ENCODE peak calls at places on chromosomes 5 and 9, in six cellular contexts. One of them, this sample, is unnamed.

GRCh38 chr9:76562511-76562911 is 103.5 kb downstream of the GCNT1 start:
- DNase-seq in GM12878: peak
- DNase-seq in transverse colon: no peak
- DNase-seq in HepG2: no peak
- DNase-seq in stomach: no peak
- DNase-seq in K562: no peak
- DNase-seq in this sample: no peak

GRCh38 chr9:21506910-21507795 is 25.0 kb upstream of the IFNE start:
- DNase-seq in GM12878: no peak
- DNase-seq in K562: no peak
- DNase-seq in HepG2: no peak
- DNase-seq in stomach: no peak
- DNase-seq in transverse colon: no peak
- DNase-seq in this sample: no peak

GRCh38 chr5:149310488-149310887 is 34.8 kb upstream of the GRPEL2 start:
- DNase-seq in K562: no peak
- DNase-seq in HepG2: no peak
- DNase-seq in stomach: no peak
- DNase-seq in GM12878: no peak
- DNase-seq in transverse colon: no peak
- DNase-seq in this sample: no peak

GRCh38 chr9:22469928-22470544 is 23.4 kb downstream of the DMRTA1 start:
- DNase-seq in HepG2: peak
- DNase-seq in K562: no peak
- DNase-seq in stomach: no peak
- DNase-seq in GM12878: peak
- DNase-seq in transverse colon: peak
- DNase-seq in this sample: no peak

GRCh38 chr5:9108156-9108555 is 437.7 kb downstream of the SEMA5A start:
- DNase-seq in HepG2: no peak
- DNase-seq in transverse colon: no peak
- DNase-seq in GM12878: no peak
- DNase-seq in K562: no peak
- DNase-seq in stomach: no peak
- DNase-seq in this sample: no peak

GRCh38 chr9:129275626-129276247 is 97.7 kb upstream of the IER5L start:
- DNase-seq in HepG2: no peak
- DNase-seq in K562: no peak
- DNase-seq in stomach: no peak
- DNase-seq in GM12878: no peak
- DNase-seq in transverse colon: no peak
- DNase-seq in this sample: no peak

GRCh38 chr9:6564868-6565267 is 80.7 kb downstream of the GLDC start:
- DNase-seq in HepG2: no peak
- DNase-seq in transverse colon: no peak
- DNase-seq in stomach: no peak
- DNase-seq in K562: no peak
- DNase-seq in GM12878: no peak
- DNase-seq in this sample: no peak

GRCh38 chr5:96433066-96433447 is at the start of gene PCSK1:
- DNase-seq in HepG2: no peak
- DNase-seq in K562: no peak
- DNase-seq in GM12878: no peak
- DNase-seq in transverse colon: no peak
- DNase-seq in stomach: no peak
- DNase-seq in this sample: no peak

GRCh38 chr5:175195698-175196656 is 248.0 kb downstream of the DRD1 start:
- DNase-seq in stomach: no peak
- DNase-seq in GM12878: no peak
- DNase-seq in K562: no peak
- DNase-seq in HepG2: peak
- DNase-seq in transverse colon: no peak
- DNase-seq in this sample: no peak

GRCh38 chr9:133558191-133559126 is 24.0 kb downstream of the ADAMTSL2 start:
- DNase-seq in HepG2: peak
- DNase-seq in stomach: no peak
- DNase-seq in transverse colon: no peak
- DNase-seq in K562: peak
- DNase-seq in GM12878: peak
- DNase-seq in this sample: no peak

GRCh38 chr5:139597134-139597533 is 36.0 kb downstream of the UBE2D2 start:
- DNase-seq in K562: no peak
- DNase-seq in GM12878: no peak
- DNase-seq in HepG2: no peak
- DNase-seq in transverse colon: no peak
- DNase-seq in stomach: no peak
- DNase-seq in this sample: no peak

GRCh38 chr9:97703437-97704326 is 6.5 kb upstream of the XPA start:
- DNase-seq in HepG2: peak
- DNase-seq in stomach: no peak
- DNase-seq in GM12878: peak
- DNase-seq in K562: peak
- DNase-seq in transverse colon: no peak
- DNase-seq in this sample: no peak

GRCh38 chr9:135329571-135330306 is 149.8 kb upstream of the PPP1R26 start:
- DNase-seq in GM12878: no peak
- DNase-seq in transverse colon: no peak
- DNase-seq in K562: no peak
- DNase-seq in stomach: no peak
- DNase-seq in HepG2: no peak
- DNase-seq in this sample: no peak

GRCh38 chr5:138000102-138000723 is 32.7 kb downstream of the FAM13B start:
- DNase-seq in transverse colon: no peak
- DNase-seq in GM12878: no peak
- DNase-seq in stomach: no peak
- DNase-seq in HepG2: peak
- DNase-seq in K562: peak
- DNase-seq in this sample: no peak

GRCh38 chr5:30937070-30937469 is 256.4 kb upstream of the CDH6 start:
- DNase-seq in stomach: no peak
- DNase-seq in K562: no peak
- DNase-seq in transverse colon: no peak
- DNase-seq in HepG2: no peak
- DNase-seq in GM12878: no peak
- DNase-seq in this sample: no peak

GRCh38 chr5:109329296-109330252 is 80.2 kb downstream of the PJA2 start:
- DNase-seq in GM12878: no peak
- DNase-seq in K562: no peak
- DNase-seq in HepG2: no peak
- DNase-seq in transverse colon: no peak
- DNase-seq in stomach: no peak
- DNase-seq in this sample: no peak

GRCh38 chr9:118522093-118523028 is 818.2 kb downstream of the TLR4 start:
- DNase-seq in HepG2: peak
- DNase-seq in stomach: no peak
- DNase-seq in transverse colon: peak
- DNase-seq in GM12878: peak
- DNase-seq in K562: peak
- DNase-seq in this sample: no peak

GRCh38 chr5:131217791-131218190 is 46.1 kb upstream of the CDC42SE2 start:
- DNase-seq in transverse colon: no peak
- DNase-seq in stomach: no peak
- DNase-seq in GM12878: no peak
- DNase-seq in HepG2: no peak
- DNase-seq in K562: no peak
- DNase-seq in this sample: no peak

GRCh38 chr5:11912-12311 is 80.1 kb upstream of the PLEKHG4B start:
- DNase-seq in transverse colon: no peak
- DNase-seq in GM12878: no peak
- DNase-seq in HepG2: no peak
- DNase-seq in stomach: no peak
- DNase-seq in K562: no peak
- DNase-seq in this sample: no peak

GRCh38 chr9:128414461-128414860 is 6.2 kb upstream of the CERCAM start:
- DNase-seq in stomach: no peak
- DNase-seq in K562: peak
- DNase-seq in GM12878: no peak
- DNase-seq in HepG2: peak
- DNase-seq in transverse colon: no peak
- DNase-seq in this sample: no peak

GRCh38 chr5:181259283-181259682 is 1.7 kb downstream of the TRIM52 start:
- DNase-seq in GM12878: no peak
- DNase-seq in HepG2: no peak
- DNase-seq in transverse colon: no peak
- DNase-seq in K562: peak
- DNase-seq in stomach: no peak
- DNase-seq in this sample: peak

GRCh38 chr5:113163328-113163727 is 186.7 kb downstream of the DCP2 start:
- DNase-seq in transverse colon: no peak
- DNase-seq in K562: no peak
- DNase-seq in stomach: no peak
- DNase-seq in GM12878: no peak
- DNase-seq in HepG2: no peak
- DNase-seq in this sample: no peak

GRCh38 chr9:127540664-127541041 is 71.4 kb upstream of the STXBP1 start:
- DNase-seq in K562: no peak
- DNase-seq in transverse colon: no peak
- DNase-seq in HepG2: no peak
- DNase-seq in stomach: peak
- DNase-seq in GM12878: no peak
- DNase-seq in this sample: no peak

GRCh38 chr9:38362912-38363588 is 29.5 kb upstream of the ALDH1B1 start:
- DNase-seq in transverse colon: peak
- DNase-seq in K562: peak
- DNase-seq in HepG2: peak
- DNase-seq in stomach: peak
- DNase-seq in GM12878: peak
- DNase-seq in this sample: peak

GRCh38 chr5:166427211-166427610 is 1864.2 kb upstream of the WWC1 start:
- DNase-seq in transverse colon: no peak
- DNase-seq in stomach: no peak
- DNase-seq in HepG2: no peak
- DNase-seq in K562: no peak
- DNase-seq in GM12878: no peak
- DNase-seq in this sample: no peak

GRCh38 chr5:180439911-180440769 is 54.0 kb upstream of the CNOT6 start:
- DNase-seq in HepG2: no peak
- DNase-seq in stomach: peak
- DNase-seq in GM12878: no peak
- DNase-seq in transverse colon: no peak
- DNase-seq in K562: no peak
- DNase-seq in this sample: no peak

GRCh38 chr5:133953568-133954145 is 14.8 kb downstream of the C5orf15 start:
- DNase-seq in transverse colon: no peak
- DNase-seq in K562: no peak
- DNase-seq in HepG2: no peak
- DNase-seq in GM12878: no peak
- DNase-seq in stomach: no peak
- DNase-seq in this sample: no peak

GRCh38 chr9:38284768-38285080 is 107.8 kb upstream of the ALDH1B1 start:
- DNase-seq in transverse colon: no peak
- DNase-seq in K562: no peak
- DNase-seq in GM12878: no peak
- DNase-seq in HepG2: no peak
- DNase-seq in stomach: no peak
- DNase-seq in this sample: no peak

GRCh38 chr9:38035873-38036272 is 33.2 kb downstream of the SHB start:
- DNase-seq in stomach: no peak
- DNase-seq in transverse colon: no peak
- DNase-seq in GM12878: no peak
- DNase-seq in HepG2: peak
- DNase-seq in K562: peak
- DNase-seq in this sample: no peak

GRCh38 chr5:29069104-29069402 is 2030.7 kb upstream of the CDH9 start:
- DNase-seq in HepG2: no peak
- DNase-seq in GM12878: no peak
- DNase-seq in K562: no peak
- DNase-seq in transverse colon: no peak
- DNase-seq in stomach: no peak
- DNase-seq in this sample: no peak

GRCh38 chr5:133353741-133354140 is 258.6 kb downstream of the FSTL4 start:
- DNase-seq in HepG2: no peak
- DNase-seq in transverse colon: no peak
- DNase-seq in stomach: no peak
- DNase-seq in GM12878: no peak
- DNase-seq in K562: no peak
- DNase-seq in this sample: peak

GRCh38 chr5:3187846-3188425 is 407.7 kb upstream of the IRX1 start:
- DNase-seq in stomach: no peak
- DNase-seq in K562: peak
- DNase-seq in GM12878: no peak
- DNase-seq in transverse colon: no peak
- DNase-seq in HepG2: no peak
- DNase-seq in this sample: no peak

GRCh38 chr9:77807295-77807694 is 159.2 kb upstream of the GNA14 start:
- DNase-seq in HepG2: peak
- DNase-seq in transverse colon: no peak
- DNase-seq in stomach: no peak
- DNase-seq in GM12878: no peak
- DNase-seq in K562: no peak
- DNase-seq in this sample: no peak

GRCh38 chr9:16613605-16614004 is 256.9 kb downstream of the BNC2 start:
- DNase-seq in GM12878: no peak
- DNase-seq in HepG2: no peak
- DNase-seq in stomach: no peak
- DNase-seq in transverse colon: no peak
- DNase-seq in K562: no peak
- DNase-seq in this sample: no peak
- TF ChIP-seq EP300 in GM12878: no peak
- TF ChIP-seq EP300 in HepG2: no peak
- TF ChIP-seq EP300 in stomach: no peak
- TF ChIP-seq EP300 in transverse colon: no peak
- TF ChIP-seq EP300 in K562: no peak
- TF ChIP-seq EP300 in this sample: no peak

DNA sequence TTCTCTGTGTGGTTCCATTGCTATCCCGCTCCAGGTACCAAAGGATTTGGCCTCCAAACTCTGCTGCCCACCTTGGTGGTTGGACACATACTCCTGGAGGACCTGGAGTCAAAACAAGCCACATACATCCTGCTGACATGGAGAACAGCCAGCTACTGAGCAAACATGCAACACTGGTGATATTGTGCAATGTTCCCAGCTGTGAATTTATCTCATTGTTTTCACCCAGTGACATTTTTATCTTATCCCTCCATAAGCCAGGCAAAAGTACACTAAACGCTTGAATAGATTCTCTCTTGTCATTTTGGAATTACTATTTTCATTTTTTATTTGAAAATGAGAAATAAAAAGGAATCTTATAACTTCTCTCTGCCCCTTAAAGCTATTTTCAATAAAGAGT is 11.1 kb upstream of the CTSL start:
- DNase-seq in transverse colon: peak
- DNase-seq in HepG2: peak
- DNase-seq in stomach: peak
- DNase-seq in GM12878: no peak
- DNase-seq in K562: peak
- DNase-seq in this sample: no peak
- TF ChIP-seq EP300 in transverse colon: no peak
- TF ChIP-seq EP300 in HepG2: peak
- TF ChIP-seq EP300 in stomach: no peak
- TF ChIP-seq EP300 in GM12878: no peak
- TF ChIP-seq EP300 in K562: peak
- TF ChIP-seq EP300 in this sample: no peak

GRCh38 chr5:65485405-65485804 is 3.7 kb upstream of the ADAMTS6 start:
- DNase-seq in stomach: no peak
- DNase-seq in transverse colon: no peak
- DNase-seq in GM12878: no peak
- DNase-seq in K562: no peak
- DNase-seq in HepG2: no peak
- DNase-seq in this sample: no peak
- TF ChIP-seq EP300 in stomach: no peak
- TF ChIP-seq EP300 in transverse colon: no peak
- TF ChIP-seq EP300 in GM12878: no peak
- TF ChIP-seq EP300 in K562: no peak
- TF ChIP-seq EP300 in HepG2: no peak
- TF ChIP-seq EP300 in this sample: no peak

GRCh38 chr9:3468407-3469205 is 57.2 kb downstream of the RFX3 start:
- DNase-seq in GM12878: no peak
- DNase-seq in stomach: no peak
- DNase-seq in HepG2: no peak
- DNase-seq in K562: no peak
- DNase-seq in transverse colon: no peak
- DNase-seq in this sample: no peak
- TF ChIP-seq EP300 in GM12878: no peak
- TF ChIP-seq EP300 in stomach: no peak
- TF ChIP-seq EP300 in HepG2: no peak
- TF ChIP-seq EP300 in K562: no peak
- TF ChIP-seq EP300 in transverse colon: no peak
- TF ChIP-seq EP300 in this sample: no peak